ENCODE peak calls at places on chromosomes 4 and X, in eight cellular contexts. F, J, G, O, N, S, X and R are unnamed samples.

GRCh38 chrX:148380614-148381561 is 119.5 kb upstream of the AFF2 start:
- DNase-seq in J (peak; percentile 16), S (peak; percentile 11), G (peak; percentile 21), O (no peak), N (no peak), F (peak; percentile 23), X (peak; percentile 26), R (no peak)

GRCh38 chr4:24885342-24885741 is 27.5 kb downstream of the CCDC149 start:
- DNase-seq in G (no peak), F (no peak), N (no peak), J (no peak), O (no peak), X (no peak), S (no peak), R (no peak)

GRCh38 chr4:52376107-52376704 is 282.9 kb downstream of the USP46 start:
- DNase-seq in F (peak; percentile 24), G (peak; percentile 72), O (peak; percentile 73), J (no peak), X (peak; percentile 18), S (no peak), N (peak; percentile 44), R (peak; percentile 14)

GRCh38 chr4:93237526-93237925 is 591.0 kb upstream of the ATOH1 start:
- DNase-seq in J (no peak), S (no peak), G (no peak), O (no peak), X (no peak), F (no peak), N (no peak), R (no peak)

GRCh38 chr4:169159614-169160013 is 111.1 kb downstream of the SH3RF1 start:
- DNase-seq in O (no peak), S (no peak), G (peak; percentile 91), J (no peak), N (no peak), F (no peak), X (no peak), R (no peak)

GRCh38 chrX:120752431-120753128 is 122.7 kb upstream of the C1GALT1C1 start:
- DNase-seq in S (no peak), G (no peak), N (no peak), O (no peak), X (no peak), F (no peak), J (no peak), R (no peak)

GRCh38 chr4:57110635-57111546 is 706 bp upstream of the IGFBP7 start:
- DNase-seq in N (peak; percentile 28), S (peak; percentile 30), F (peak; percentile 23), G (peak; percentile 78), J (peak; percentile 42), X (peak; percentile 67), O (peak; percentile 33), R (no peak)

GRCh38 chrX:43166874-43167273 is 388.9 kb upstream of the PPP1R2C start:
- DNase-seq in X (no peak), F (no peak), G (no peak), J (no peak), O (no peak), N (no peak), S (no peak), R (no peak)

GRCh38 chr4:35125995-35126712 is 1118.2 kb downstream of the ARAP2 start:
- DNase-seq in J (no peak), S (no peak), X (no peak), N (no peak), F (no peak), O (peak; percentile 48), G (no peak), R (no peak)

GRCh38 chr4:120749445-120750151 is 172.9 kb downstream of the PRDM5 start:
- DNase-seq in J (no peak), S (peak; percentile 72), O (no peak), G (no peak), N (no peak), F (peak; percentile 29), X (peak; percentile 18), R (no peak)

GRCh38 chr4:112516401-112517066 is 554 bp upstream of the NEUROG2 start:
- DNase-seq in J (no peak), S (no peak), X (peak; percentile 88), O (peak; percentile 78), F (peak; percentile 74), N (peak; percentile 32), G (no peak), R (no peak)

GRCh38 chr4:87532109-87532508 is 2.9 kb upstream of the SPARCL1 start:
- DNase-seq in F (no peak), G (no peak), S (no peak), X (no peak), N (no peak), J (no peak), O (no peak), R (no peak)

GRCh38 chr4:22625301-22625700 is 67.4 kb upstream of the GBA3 start:
- DNase-seq in J (no peak), X (no peak), N (no peak), O (no peak), F (no peak), G (no peak), S (no peak), R (no peak)

GRCh38 chr4:949656-950055 is 17.4 kb downstream of the TMEM175 start:
- DNase-seq in F (no peak), O (no peak), J (no peak), N (no peak), G (no peak), S (no peak), X (no peak), R (no peak)

GRCh38 chr4:52983563-52984303 is 121.6 kb downstream of the RASL11B start:
- DNase-seq in O (peak; percentile 84), S (no peak), G (peak; percentile 59), J (no peak), F (peak; percentile 38), X (peak; percentile 66), N (no peak), R (peak; percentile 20)

GRCh38 chr4:3136454-3136853 is 62.0 kb downstream of the HTT start:
- DNase-seq in N (no peak), S (no peak), X (no peak), G (no peak), O (no peak), J (no peak), F (no peak), R (no peak)

GRCh38 chr4:129167640-129168260 is 71.8 kb downstream of the C4orf33 start:
- DNase-seq in N (peak; percentile 61), X (no peak), F (no peak), S (no peak), O (peak; percentile 51), J (no peak), G (no peak), R (no peak)

GRCh38 chrX:17009856-17010650 is 63.6 kb downstream of the REPS2 start:
- DNase-seq in G (no peak), X (no peak), J (no peak), S (peak; percentile 26), F (no peak), O (no peak), N (peak; percentile 56), R (no peak)

GRCh38 chrX:17005712-17006372 is 59.4 kb downstream of the REPS2 start:
- DNase-seq in N (no peak), F (no peak), J (no peak), O (no peak), G (no peak), S (no peak), X (no peak), R (no peak)

DNA sequence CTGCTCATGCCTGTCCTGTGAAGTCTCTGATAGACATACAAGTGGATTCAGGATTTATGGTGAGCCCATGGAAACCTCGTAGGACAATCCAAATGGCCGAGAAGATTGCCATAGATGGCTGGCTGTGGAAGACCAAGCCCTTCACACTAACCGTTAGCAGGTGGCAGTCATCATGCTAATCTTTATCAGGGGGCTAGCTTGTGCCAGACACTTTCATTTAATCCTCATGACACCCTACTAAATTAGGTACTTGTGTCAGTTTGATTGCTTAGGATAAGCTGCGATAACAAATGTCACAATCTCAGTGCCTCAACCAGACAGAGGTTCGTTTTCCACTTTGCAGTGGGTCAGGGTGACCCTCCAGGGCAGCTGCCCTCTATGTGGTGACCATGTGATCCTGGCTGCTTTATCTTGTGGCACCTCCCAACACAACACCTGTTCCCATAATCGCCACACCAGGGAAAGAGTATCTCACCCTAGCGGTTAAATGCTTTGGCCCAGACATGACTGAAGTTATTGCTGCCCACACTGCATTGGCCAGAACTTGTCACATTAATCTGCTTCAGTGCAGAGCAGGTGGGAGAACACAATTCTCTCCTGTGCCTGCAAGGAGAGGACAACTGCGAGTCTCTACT is 60.8 kb downstream of the REPS2 start:
- DNase-seq in X (peak; percentile 6), J (no peak), F (peak; percentile 14), N (peak; percentile 28), S (no peak), G (peak; percentile 34), O (peak; percentile 23), R (peak; percentile 41)
- TF ChIP-seq CTCF in X (peak; percentile 23), J (no peak), F (peak; percentile 16), N (no peak), S (no peak), G (peak; percentile 55), O (peak; percentile 33), R (peak; percentile 36)

GRCh38 chr4:73019462-73020047 is 50.0 kb downstream of the COX18 start:
- DNase-seq in N (no peak), O (peak; percentile 69), S (no peak), X (peak; percentile 25), F (peak; percentile 30), J (no peak), G (peak; percentile 51), R (peak; percentile 14)
- TF ChIP-seq CTCF in N (peak; percentile 61), O (peak; percentile 57), S (peak; percentile 67), X (peak; percentile 26), F (peak; percentile 48), J (peak; percentile 72), G (peak; percentile 79), R (peak; percentile 42)

DNA sequence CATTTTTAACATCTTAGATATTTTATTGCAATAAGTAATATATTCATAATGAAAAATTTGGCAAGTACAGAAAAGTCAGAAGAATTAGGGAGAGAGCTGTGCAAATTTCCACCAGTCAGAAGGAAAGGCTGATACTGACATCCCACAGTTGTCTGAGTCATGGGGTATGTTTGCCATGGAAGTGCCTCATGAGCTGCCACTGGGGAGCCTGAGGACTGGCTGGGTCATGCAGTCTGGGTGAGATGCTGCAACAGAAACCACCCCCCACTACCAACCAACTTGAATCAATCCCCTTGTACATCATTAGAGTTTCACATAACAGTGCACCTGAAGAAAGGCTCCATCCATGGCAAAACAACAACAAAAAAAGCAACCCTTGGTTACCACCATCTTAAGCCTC is 45.2 kb upstream of the ENPP6 start:
- DNase-seq in O (no peak), N (no peak), G (peak; percentile 35), J (no peak), F (no peak), S (no peak), X (no peak), R (no peak)
- TF ChIP-seq CTCF in O (no peak), N (no peak), G (no peak), J (no peak), F (no peak), S (no peak), X (no peak), R (no peak)

GRCh38 chrX:26783512-26784225 is 567.7 kb downstream of the MAGEB5 start:
- DNase-seq in F (no peak), G (peak; percentile 0), J (no peak), N (peak; percentile 52), O (peak; percentile 68), X (peak; percentile 1), S (no peak), R (peak; percentile 7)

DNA sequence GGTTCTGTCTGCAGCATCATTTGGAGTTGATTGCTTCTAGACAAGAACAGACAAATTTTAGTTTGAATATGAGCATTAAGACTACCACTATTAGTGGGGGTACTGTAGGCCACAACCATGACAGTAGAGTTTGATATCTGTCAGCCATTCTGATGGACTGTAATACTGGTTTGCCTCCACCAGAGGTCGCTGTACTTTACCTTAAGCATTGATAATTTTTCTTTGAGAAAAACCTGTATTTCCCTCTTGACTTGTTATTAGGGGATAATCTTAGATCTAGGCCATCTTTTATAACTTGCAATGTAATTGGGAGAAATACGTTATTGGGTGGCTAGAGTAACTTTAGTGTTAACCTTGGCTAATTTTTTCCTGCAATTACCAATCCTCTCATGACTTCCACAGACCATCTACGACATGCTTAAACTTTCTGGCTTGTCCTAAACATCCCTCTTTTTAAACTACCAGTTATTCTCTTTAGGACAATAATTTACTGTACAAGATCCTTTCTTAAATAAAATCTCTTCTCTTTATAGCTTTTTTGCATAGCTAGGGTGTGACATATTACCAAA is 562.4 kb downstream of the MAGEB5 start:
- DNase-seq in J (no peak), O (no peak), N (no peak), S (no peak), G (no peak), X (no peak), F (no peak), R (no peak)
- TF ChIP-seq CTCF in J (no peak), O (no peak), N (no peak), S (no peak), G (no peak), X (no peak), F (no peak), R (peak; percentile 18)